ENCODE peak calls at places on chromosomes 6 and 20, in four cellular contexts. One of them, this sample, is unnamed.

GRCh38 chr20:56018750-56019149 is 13.4 kb upstream of the CBLN4 start:
- DNase-seq in A549: no peak
- DNase-seq in HepG2: no peak
- DNase-seq in K562: no peak
- DNase-seq in this sample: no peak

GRCh38 chr20:23187759-23188158 is 101.6 kb upstream of the CD93 start:
- DNase-seq in K562: no peak
- DNase-seq in HepG2: no peak
- DNase-seq in A549: peak; percentile 19
- DNase-seq in this sample: no peak

GRCh38 chr20:61549865-61550264 is 297.8 kb downstream of the CDH4 start:
- DNase-seq in A549: no peak
- DNase-seq in K562: no peak
- DNase-seq in HepG2: no peak
- DNase-seq in this sample: no peak

GRCh38 chr6:42200035-42200434 is 5.3 kb upstream of the GUCA1B start:
- DNase-seq in A549: peak; percentile 66
- DNase-seq in HepG2: peak; percentile 78
- DNase-seq in K562: no peak
- DNase-seq in this sample: no peak

GRCh38 chr20:24772667-24773066 is 176.4 kb upstream of the CST7 start:
- DNase-seq in K562: no peak
- DNase-seq in A549: no peak
- DNase-seq in HepG2: no peak
- DNase-seq in this sample: no peak

GRCh38 chr20:23062632-23063031 is 13.2 kb upstream of the THBD start:
- DNase-seq in K562: no peak
- DNase-seq in A549: no peak
- DNase-seq in HepG2: no peak
- DNase-seq in this sample: no peak

GRCh38 chr20:23152308-23152892 is 66.3 kb upstream of the CD93 start:
- DNase-seq in A549: peak; percentile 36
- DNase-seq in K562: peak; percentile 88
- DNase-seq in HepG2: peak; percentile 90
- DNase-seq in this sample: no peak

GRCh38 chr6:143061597-143062385 is 1.1 kb downstream of the AIG1 start:
- DNase-seq in HepG2: peak; percentile 86
- DNase-seq in A549: no peak
- DNase-seq in K562: no peak
- DNase-seq in this sample: no peak

GRCh38 chr6:68756454-68757375 is 121.6 kb downstream of the ADGRB3 start:
- DNase-seq in A549: no peak
- DNase-seq in K562: no peak
- DNase-seq in HepG2: no peak
- DNase-seq in this sample: no peak

GRCh38 chr20:37989601-37990001 is 43.7 kb downstream of the TTI1 start:
- DNase-seq in HepG2: no peak
- DNase-seq in A549: no peak
- DNase-seq in K562: no peak
- DNase-seq in this sample: no peak

GRCh38 chr20:49420292-49420691 is 62.2 kb downstream of the KCNB1 start:
- DNase-seq in K562: no peak
- DNase-seq in A549: no peak
- DNase-seq in HepG2: no peak
- DNase-seq in this sample: no peak

DNA sequence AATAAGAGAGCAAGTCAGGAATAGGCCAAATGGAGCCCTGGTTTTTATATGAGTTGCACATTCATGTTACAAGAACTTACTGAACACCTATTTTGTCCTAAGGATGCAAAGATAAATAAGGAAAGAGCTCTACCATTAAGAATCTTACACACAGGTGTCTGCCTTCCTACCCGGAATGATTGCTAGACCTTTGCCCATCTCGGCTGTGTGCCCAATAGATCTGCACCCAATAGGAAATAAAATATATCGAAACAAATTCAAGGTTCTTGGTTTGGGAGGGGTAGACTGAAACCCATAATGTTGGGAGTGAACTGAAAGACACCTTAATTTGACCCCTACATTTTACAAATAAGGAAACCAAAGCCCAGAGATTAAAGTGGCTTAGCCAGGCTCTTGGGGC is 48.9 kb downstream of the EDN1 start:
- DNase-seq in HepG2: no peak
- DNase-seq in A549: no peak
- DNase-seq in K562: no peak
- DNase-seq in this sample: no peak
- TF ChIP-seq JUN in HepG2: no peak
- TF ChIP-seq JUN in A549: no peak
- TF ChIP-seq JUN in K562: no peak
- TF ChIP-seq JUN in this sample: no peak

GRCh38 chr20:1301031-1301529 is 27.9 kb downstream of the SDCBP2 start:
- DNase-seq in HepG2: no peak
- DNase-seq in K562: peak; percentile 38
- DNase-seq in A549: peak; percentile 31
- DNase-seq in this sample: no peak
- TF ChIP-seq ESRRA in HepG2: no peak
- TF ChIP-seq ESRRA in K562: no peak
- TF ChIP-seq ESRRA in A549: no peak
- TF ChIP-seq ESRRA in this sample: no peak

GRCh38 chr6:135163440-135163738 is 17.7 kb upstream of the MYB start:
- DNase-seq in HepG2: no peak
- DNase-seq in K562: no peak
- DNase-seq in A549: no peak
- DNase-seq in this sample: no peak
- TF ChIP-seq JUN in HepG2: no peak
- TF ChIP-seq JUN in K562: no peak
- TF ChIP-seq JUN in A549: no peak
- TF ChIP-seq JUN in this sample: no peak

GRCh38 chr6:45513331-45513730 is 135.6 kb upstream of the SUPT3H start:
- DNase-seq in HepG2: no peak
- DNase-seq in K562: no peak
- DNase-seq in A549: no peak
- DNase-seq in this sample: no peak
- TF ChIP-seq ESRRA in HepG2: no peak
- TF ChIP-seq ESRRA in K562: no peak
- TF ChIP-seq ESRRA in A549: no peak
- TF ChIP-seq ESRRA in this sample: no peak

DNA sequence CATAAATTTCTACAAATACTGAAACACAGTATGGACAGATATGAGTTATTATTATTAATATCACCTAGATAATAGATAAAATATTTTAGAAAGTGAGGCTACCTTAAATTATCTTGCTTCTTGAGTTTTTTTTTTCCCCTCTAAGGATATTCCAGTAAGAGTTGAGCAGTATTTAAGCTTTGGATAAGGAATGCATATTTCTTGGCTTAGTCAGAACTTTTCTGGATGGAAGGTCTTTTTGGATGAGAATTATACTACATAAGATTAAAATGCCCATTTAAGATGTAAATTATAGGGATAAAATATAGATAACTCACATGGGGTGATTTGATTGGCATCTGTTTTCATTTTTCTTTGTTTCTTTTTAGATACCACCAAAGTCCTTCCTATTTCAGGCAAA is 16.7 kb downstream of the LAMA2 start:
- DNase-seq in A549: no peak
- DNase-seq in K562: no peak
- DNase-seq in HepG2: no peak
- DNase-seq in this sample: no peak
- TF ChIP-seq JUN in A549: no peak
- TF ChIP-seq JUN in K562: no peak
- TF ChIP-seq JUN in HepG2: no peak
- TF ChIP-seq JUN in this sample: no peak

GRCh38 chr20:34262488-34263288 is 21.5 kb downstream of the ASIP start:
- DNase-seq in K562: no peak
- DNase-seq in HepG2: peak; percentile 70
- DNase-seq in A549: no peak
- DNase-seq in this sample: no peak

GRCh38 chr20:34256629-34257124 is 15.5 kb downstream of the ASIP start:
- DNase-seq in K562: no peak
- DNase-seq in A549: no peak
- DNase-seq in HepG2: no peak
- DNase-seq in this sample: no peak

GRCh38 chr20:34254979-34255378 is 13.8 kb downstream of the ASIP start:
- DNase-seq in HepG2: peak; percentile 78
- DNase-seq in K562: no peak
- DNase-seq in A549: no peak
- DNase-seq in this sample: no peak

GRCh38 chr20:34264141-34264540 is 22.9 kb downstream of the ASIP start:
- DNase-seq in A549: no peak
- DNase-seq in HepG2: no peak
- DNase-seq in K562: no peak
- DNase-seq in this sample: no peak

DNA sequence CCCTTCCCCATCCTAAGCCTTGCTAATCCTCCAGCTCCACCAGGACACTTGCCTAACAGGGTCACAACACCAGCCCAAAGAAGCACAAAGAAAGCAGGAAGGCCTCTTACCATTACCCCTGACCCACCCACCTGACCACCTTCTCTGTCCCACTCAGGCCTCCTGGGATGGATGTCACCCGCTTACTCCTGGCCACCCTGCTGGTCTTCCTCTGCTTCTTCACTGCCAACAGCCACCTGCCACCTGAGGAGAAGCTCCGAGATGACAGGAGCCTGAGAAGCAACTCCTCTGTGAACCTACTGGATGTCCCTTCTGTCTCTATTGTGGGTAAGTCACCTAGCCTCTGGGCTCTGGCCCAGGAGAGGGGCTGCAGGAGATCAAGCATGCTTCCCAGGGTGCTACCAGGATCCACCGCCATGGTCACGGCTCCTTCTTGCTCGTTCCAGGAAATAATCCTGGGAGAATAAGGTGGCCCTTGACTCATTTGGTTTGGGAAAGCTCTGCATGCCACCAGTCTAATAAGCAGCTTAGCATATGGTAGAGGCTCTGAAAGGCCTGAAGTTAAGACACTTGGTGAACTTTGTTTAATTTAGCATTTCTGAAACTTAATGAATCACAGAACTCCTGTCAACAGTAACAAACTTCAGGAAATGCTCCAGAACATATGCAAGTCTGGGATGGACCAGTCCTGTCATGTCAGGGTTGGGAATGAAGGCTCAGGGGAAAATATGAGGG is 19.2 kb downstream of the ASIP start:
- DNase-seq in HepG2: no peak
- DNase-seq in K562: no peak
- DNase-seq in A549: no peak
- DNase-seq in this sample: no peak
- TF ChIP-seq ESRRA in HepG2: no peak
- TF ChIP-seq ESRRA in K562: no peak
- TF ChIP-seq ESRRA in A549: no peak
- TF ChIP-seq ESRRA in this sample: no peak

DNA sequence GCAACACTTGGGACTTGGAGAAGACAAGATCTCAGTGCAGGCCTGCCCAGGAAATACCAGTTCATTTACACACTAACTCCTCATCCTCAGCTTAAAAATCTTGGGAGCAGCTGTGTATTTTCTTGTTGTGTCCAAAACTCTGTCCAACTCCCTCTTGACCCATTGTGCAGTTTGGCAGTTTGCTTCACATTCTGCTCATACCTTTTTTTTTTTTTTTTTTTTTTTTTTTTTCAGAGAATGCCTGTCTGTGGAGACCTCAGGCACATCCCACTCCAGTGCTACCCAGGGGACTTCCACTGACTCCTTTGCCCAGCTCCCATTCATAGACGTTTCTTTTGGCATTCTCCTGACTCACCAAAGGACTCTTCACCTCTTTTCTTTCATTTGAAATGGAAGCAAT is 265.8 kb upstream of the TCF21 start:
- DNase-seq in A549: peak; percentile 17
- DNase-seq in HepG2: no peak
- DNase-seq in K562: no peak
- DNase-seq in this sample: no peak
- TF ChIP-seq JUN in A549: no peak
- TF ChIP-seq JUN in HepG2: no peak
- TF ChIP-seq JUN in K562: no peak
- TF ChIP-seq JUN in this sample: no peak

GRCh38 chr6:36682328-36683144 is 4.0 kb downstream of the CDKN1A start:
- DNase-seq in HepG2: peak; percentile 59
- DNase-seq in A549: peak; percentile 48
- DNase-seq in K562: no peak
- DNase-seq in this sample: no peak
- TF ChIP-seq ESRRA in HepG2: peak; percentile 62
- TF ChIP-seq ESRRA in A549: no peak
- TF ChIP-seq ESRRA in K562: no peak
- TF ChIP-seq ESRRA in this sample: no peak

This sample was measured in WTC11.